ENCODE peak calls at places on chromosomes 7 and 10, in ten cellular contexts. Y is AG04450; H is thoracic aorta; R is heart left ventricle; I is IMR-90; V is CD8-positive, alpha-beta T cell; K is kidney epithelial cell; W is astrocyte of the spinal cord; J is AG09309; L is GM23338. G is an unnamed sample.

GRCh38 chr7:25666671-25667060 is 438.4 kb upstream of the NPVF start:
- DNase-seq in Y (no peak), H (no peak), R (no peak), I (no peak), V (no peak), K (no peak), W (no peak), J (no peak), L (no peak), G (no peak)

GRCh38 chr10:59793924-59794323 is 40.7 kb upstream of the MRLN start:
- DNase-seq in Y (no peak), H (no peak), R (no peak), I (no peak), V (no peak), K (peak), W (peak), J (no peak), L (no peak), G (no peak)

GRCh38 chr7:37052673-37053072 is 328.4 kb upstream of the AOAH start:
- DNase-seq in Y (no peak), H (no peak), R (no peak), I (peak), V (no peak), K (no peak), W (peak), J (no peak), L (peak), G (peak)

GRCh38 chr10:61628875-61629513 is 33.7 kb upstream of the CABCOCO1 start:
- DNase-seq in Y (peak), H (no peak), R (no peak), I (peak), V (no peak), K (peak), W (peak), J (peak), L (peak), G (peak)

GRCh38 chr7:43461349-43462024 is 121.4 kb upstream of the STK17A start:
- DNase-seq in Y (no peak), H (no peak), R (peak), I (no peak), V (no peak), K (no peak), W (no peak), J (no peak), L (no peak), G (no peak)

GRCh38 chr7:142584765-142585164 is 164.5 kb upstream of the PRSS1 start:
- DNase-seq in Y (no peak), H (no peak), R (no peak), I (peak), V (no peak), K (no peak), W (no peak), J (no peak), L (no peak), G (no peak)

GRCh38 chr10:129727495-129727894 is 236.6 kb downstream of the EBF3 start:
- DNase-seq in Y (no peak), H (no peak), R (no peak), I (no peak), V (no peak), K (no peak), W (no peak), J (no peak), L (no peak), G (no peak)

GRCh38 chr7:16034353-16034752 is 347.9 kb upstream of the MEOX2 start:
- DNase-seq in Y (no peak), H (no peak), R (no peak), I (peak), V (no peak), K (no peak), W (no peak), J (no peak), L (no peak), G (peak)

DNA sequence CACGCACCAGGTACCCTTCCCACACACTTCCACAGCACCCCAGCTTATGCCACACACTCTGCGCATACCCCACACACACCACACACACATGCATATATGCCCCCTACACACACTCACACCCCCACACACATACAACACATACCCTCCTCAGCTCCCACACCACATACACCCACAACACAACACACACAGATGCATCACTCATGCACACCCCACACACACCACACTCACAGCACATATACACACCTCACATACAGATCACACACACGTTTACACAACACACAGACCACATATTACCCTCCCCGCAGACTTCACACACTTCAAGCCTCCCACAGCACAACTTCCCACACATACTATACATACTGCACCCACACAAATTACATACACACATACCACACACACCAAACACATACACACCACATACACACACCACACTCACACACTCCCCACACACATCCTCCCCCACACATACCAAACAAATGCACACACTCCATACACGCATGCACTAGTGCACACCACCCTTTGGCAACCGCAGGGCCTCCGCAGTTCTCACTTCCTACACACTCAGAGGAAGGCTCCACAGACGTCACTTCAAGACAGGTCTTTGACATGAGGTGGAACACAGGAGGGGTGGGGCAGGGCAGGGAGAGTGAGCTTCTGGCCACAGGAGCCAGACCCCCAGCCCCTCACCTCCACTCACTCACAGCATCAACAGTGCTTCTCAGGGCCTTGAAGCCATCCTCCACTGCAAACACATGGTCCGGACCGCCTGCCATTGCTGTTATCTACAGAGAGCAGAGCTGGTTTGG is 18.5 kb upstream of the ANTXRL start:
- DNase-seq in Y (no peak), H (no peak), R (no peak), I (no peak), V (peak), K (no peak), W (no peak), J (no peak), L (no peak), G (no peak)
- H3K4me3 ChIP-seq in Y (no peak), H (no peak), R (no peak), I (no peak), V (peak), K (no peak), W (no peak), J (no peak), L (no peak), G (no peak)

GRCh38 chr10:103781329-103782061 is 73.9 kb downstream of the SH3PXD2A start:
- DNase-seq in Y (peak), H (no peak), R (no peak), I (peak), V (no peak), K (peak), W (peak), J (peak), L (peak), G (peak)
- TF ChIP-seq CTCF in Y (peak), H (no peak), R (no peak), I (peak), V (no peak), K (peak), W (peak), J (peak), L (peak), G (peak)

DNA sequence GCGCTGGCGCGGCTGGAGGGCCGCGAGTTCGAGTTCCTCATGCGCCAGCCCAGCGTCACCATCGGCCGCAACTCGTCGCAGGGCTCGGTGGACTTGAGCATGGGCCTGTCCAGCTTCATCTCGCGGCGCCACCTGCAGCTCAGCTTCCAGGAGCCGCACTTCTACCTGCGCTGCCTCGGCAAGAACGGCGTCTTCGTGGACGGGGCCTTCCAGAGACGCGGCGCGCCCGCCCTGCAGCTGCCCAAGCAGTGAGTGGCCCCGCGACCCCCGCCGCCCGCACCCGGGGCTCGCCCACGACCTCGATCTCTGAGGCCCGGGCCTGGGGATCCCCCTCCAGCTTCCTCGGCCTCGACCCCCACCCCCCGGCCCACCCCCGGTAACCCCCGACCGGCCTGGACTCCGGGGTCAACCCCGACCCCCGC is 537 bp downstream of the FOXK1 start:
- DNase-seq in Y (no peak), H (no peak), R (peak), I (peak), V (peak), K (no peak), W (peak), J (no peak), L (peak), G (peak)
- H3K4me3 ChIP-seq in Y (peak), H (peak), R (peak), I (peak), V (peak), K (peak), W (peak), J (peak), L (peak), G (peak)

DNA sequence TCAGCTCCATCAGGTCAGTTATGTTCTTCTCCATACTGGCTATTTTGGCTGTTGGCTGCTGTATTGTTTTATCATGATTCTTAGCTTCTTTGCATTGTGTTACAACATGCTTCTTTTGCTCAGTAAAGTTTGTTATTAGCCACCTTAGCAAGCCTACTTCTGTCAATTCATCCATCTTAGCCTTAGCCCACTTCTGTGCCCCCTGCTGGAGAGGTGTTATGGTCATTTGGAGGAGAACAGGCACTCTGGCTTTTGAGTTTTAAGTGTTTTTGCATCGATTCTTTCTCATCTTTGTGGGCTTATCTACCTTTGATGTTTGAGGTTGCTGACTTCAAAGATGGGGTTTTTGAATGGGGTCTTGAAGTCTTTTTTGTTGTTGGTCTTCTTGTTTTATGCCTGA is 204.6 kb upstream of the FOXP2 start:
- DNase-seq in Y (no peak), H (no peak), R (no peak), I (no peak), V (no peak), K (no peak), W (no peak), J (no peak), L (no peak), G (no peak)
- TF ChIP-seq CTCF in Y (peak), H (no peak), R (no peak), I (no peak), V (no peak), K (no peak), W (peak), J (peak), L (peak), G (no peak)

DNA sequence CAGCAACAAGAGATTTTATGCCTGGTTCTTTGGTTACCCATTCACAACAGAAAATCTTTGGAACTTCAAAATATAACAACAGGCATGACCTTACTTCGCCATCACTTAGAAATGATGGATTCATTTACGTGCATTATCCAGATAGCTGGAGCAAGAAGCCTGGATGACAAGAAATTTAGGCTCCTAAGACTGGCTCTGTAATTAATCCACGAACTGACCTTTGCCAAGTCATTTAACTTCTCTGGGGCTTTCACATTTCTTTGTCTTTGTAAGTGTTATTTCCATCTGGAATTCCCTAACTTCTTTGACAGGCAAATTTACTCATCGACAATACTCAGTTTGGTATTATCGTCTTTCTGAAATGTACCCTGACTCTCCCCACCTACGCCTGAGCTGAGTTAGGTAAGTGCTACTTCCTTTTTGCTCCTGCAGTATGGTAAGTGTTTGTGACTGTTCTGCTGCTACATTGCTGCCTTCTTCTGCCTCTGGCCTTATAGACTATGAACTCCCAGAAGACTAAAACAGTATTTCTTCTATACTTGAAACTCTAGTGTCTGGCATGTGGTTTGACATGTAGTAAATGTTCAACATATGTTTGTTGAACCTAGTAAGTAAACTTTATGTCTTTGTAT is 5.5 kb upstream of the MDFIC start:
- DNase-seq in Y (no peak), H (no peak), R (no peak), I (no peak), V (no peak), K (no peak), W (no peak), J (no peak), L (no peak), G (no peak)
- H3K4me3 ChIP-seq in Y (no peak), H (no peak), R (no peak), I (no peak), V (no peak), K (no peak), W (no peak), J (no peak), L (no peak), G (no peak)

DNA sequence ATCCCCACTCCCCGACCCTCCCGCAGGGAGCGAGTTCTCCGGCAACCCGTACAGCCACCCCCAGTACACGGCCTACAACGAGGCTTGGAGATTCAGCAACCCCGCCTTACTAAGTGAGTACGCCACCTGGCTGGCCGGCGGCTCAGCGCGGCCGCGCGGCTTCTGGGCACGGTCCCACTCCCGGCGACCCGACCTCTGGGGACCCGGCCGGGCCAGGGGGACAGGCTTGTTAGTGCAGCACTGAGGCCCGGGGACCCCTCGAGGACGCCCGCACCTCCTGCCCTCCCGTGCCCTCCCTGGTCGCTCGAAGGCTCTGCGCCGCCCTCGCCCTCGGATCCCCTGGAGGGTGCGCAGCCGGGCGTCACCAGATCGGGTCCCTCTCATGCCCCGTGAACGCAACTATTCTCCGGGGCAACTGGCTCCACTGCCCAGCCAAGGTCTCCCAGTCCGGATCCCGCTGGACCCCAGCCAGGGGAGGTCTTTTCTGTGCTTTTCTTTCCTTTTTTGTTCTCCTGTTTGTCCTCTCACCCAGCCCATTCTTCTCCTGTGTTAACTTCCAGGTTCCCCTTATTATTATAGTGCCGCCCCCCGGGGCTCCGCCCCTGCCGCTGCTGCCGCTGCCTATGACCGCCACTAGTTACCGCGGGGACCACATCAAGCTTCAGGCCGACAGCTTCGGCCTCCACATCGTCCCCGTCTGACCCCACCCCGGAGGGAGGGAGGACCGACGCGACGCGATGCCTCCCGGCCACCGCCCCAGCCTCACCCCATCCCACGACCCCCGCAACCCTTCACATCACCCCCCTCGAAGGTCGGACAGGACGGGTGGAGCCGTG is 81.8 kb downstream of the PAX2 start:
- DNase-seq in Y (no peak), H (no peak), R (no peak), I (no peak), V (no peak), K (no peak), W (no peak), J (no peak), L (peak), G (peak)
- TF ChIP-seq CTCF in Y (no peak), H (peak), R (peak), I (no peak), V (no peak), K (peak), W (peak), J (no peak), L (no peak), G (peak)

GRCh38 chr10:125154529-125154928 is 5.8 kb downstream of the CTBP2 start:
- DNase-seq in Y (no peak), H (no peak), R (no peak), I (no peak), V (no peak), K (no peak), W (no peak), J (no peak), L (no peak), G (no peak)

GRCh38 chr10:125155669-125156068 is 4.7 kb downstream of the CTBP2 start:
- DNase-seq in Y (no peak), H (no peak), R (no peak), I (no peak), V (no peak), K (no peak), W (no peak), J (no peak), L (no peak), G (no peak)

GRCh38 chr10:125156196-125156595 is 4.2 kb downstream of the CTBP2 start:
- DNase-seq in Y (no peak), H (no peak), R (no peak), I (no peak), V (no peak), K (no peak), W (no peak), J (no peak), L (no peak), G (no peak)

GRCh38 chr10:125153693-125154490 is 6.5 kb downstream of the CTBP2 start:
- DNase-seq in Y (no peak), H (no peak), R (no peak), I (peak), V (no peak), K (no peak), W (peak), J (no peak), L (no peak), G (no peak)

GRCh38 chr10:125155101-125155500 is 5.3 kb downstream of the CTBP2 start:
- DNase-seq in Y (no peak), H (no peak), R (no peak), I (no peak), V (no peak), K (no peak), W (no peak), J (no peak), L (peak), G (no peak)
- H3K4me3 ChIP-seq in Y (peak), H (peak), R (no peak), I (no peak), V (no peak), K (no peak), W (no peak), J (no peak), L (peak), G (peak)